ENCODE peak calls at places on chromosomes 3 and 15, in eight cellular contexts. One of them, this sample, is unnamed.
A peak's percentile ranks its signal among the peaks of the same experiment; 100 is the strongest.

GRCh38 chr3:53753518-53754183 is 92.6 kb downstream of the CHDH start:
- DNase-seq in HCT116: no peak
- DNase-seq in neural crest cell: no peak
- DNase-seq in cardiac muscle cell: no peak
- DNase-seq in dorsolateral prefrontal cortex: no peak
- DNase-seq in fibroblast of lung: no peak
- DNase-seq in ovary: no peak
- DNase-seq in mucosa of descending colon: no peak
- DNase-seq in this sample: no peak

GRCh38 chr15:39040861-39041260 is 476.2 kb upstream of the RASGRP1 start:
- DNase-seq in HCT116: no peak
- DNase-seq in neural crest cell: no peak
- DNase-seq in cardiac muscle cell: no peak
- DNase-seq in dorsolateral prefrontal cortex: no peak
- DNase-seq in fibroblast of lung: no peak
- DNase-seq in ovary: no peak
- DNase-seq in mucosa of descending colon: no peak
- DNase-seq in this sample: no peak

GRCh38 chr3:194872669-194872977 is 186.9 kb downstream of the FAM43A start:
- DNase-seq in HCT116: peak; percentile 10
- DNase-seq in neural crest cell: no peak
- DNase-seq in cardiac muscle cell: no peak
- DNase-seq in dorsolateral prefrontal cortex: no peak
- DNase-seq in fibroblast of lung: no peak
- DNase-seq in ovary: no peak
- DNase-seq in mucosa of descending colon: no peak
- DNase-seq in this sample: no peak

GRCh38 chr3:124886168-124887051 is 755 bp downstream of the ITGB5 start:
- DNase-seq in HCT116: no peak
- DNase-seq in neural crest cell: peak; percentile 49
- DNase-seq in cardiac muscle cell: peak; percentile 67
- DNase-seq in dorsolateral prefrontal cortex: no peak
- DNase-seq in fibroblast of lung: peak; percentile 38
- DNase-seq in ovary: peak; percentile 51
- DNase-seq in mucosa of descending colon: peak; percentile 82
- DNase-seq in this sample: no peak

GRCh38 chr15:73851679-73852078 is 21.7 kb upstream of the TBC1D21 start:
- DNase-seq in HCT116: peak; percentile 22
- DNase-seq in neural crest cell: peak; percentile 69
- DNase-seq in cardiac muscle cell: peak; percentile 88
- DNase-seq in dorsolateral prefrontal cortex: no peak
- DNase-seq in fibroblast of lung: peak; percentile 69
- DNase-seq in ovary: peak; percentile 52
- DNase-seq in mucosa of descending colon: peak; percentile 29
- DNase-seq in this sample: peak; percentile 5

GRCh38 chr3:38003371-38003816 is 12.8 kb downstream of the VILL start:
- DNase-seq in HCT116: no peak
- DNase-seq in neural crest cell: peak; percentile 87
- DNase-seq in cardiac muscle cell: peak; percentile 76
- DNase-seq in dorsolateral prefrontal cortex: peak; percentile 85
- DNase-seq in fibroblast of lung: peak; percentile 28
- DNase-seq in ovary: peak; percentile 72
- DNase-seq in mucosa of descending colon: peak; percentile 87
- DNase-seq in this sample: no peak

GRCh38 chr3:71521940-71522876 is 61.3 kb downstream of the FOXP1 start:
- DNase-seq in HCT116: no peak
- DNase-seq in neural crest cell: no peak
- DNase-seq in cardiac muscle cell: no peak
- DNase-seq in dorsolateral prefrontal cortex: no peak
- DNase-seq in fibroblast of lung: no peak
- DNase-seq in ovary: no peak
- DNase-seq in mucosa of descending colon: no peak
- DNase-seq in this sample: no peak

GRCh38 chr3:177725165-177725564 is 527.9 kb upstream of the TBL1XR1 start:
- DNase-seq in HCT116: no peak
- DNase-seq in neural crest cell: no peak
- DNase-seq in cardiac muscle cell: no peak
- DNase-seq in dorsolateral prefrontal cortex: no peak
- DNase-seq in fibroblast of lung: no peak
- DNase-seq in ovary: no peak
- DNase-seq in mucosa of descending colon: no peak
- DNase-seq in this sample: no peak

GRCh38 chr15:92808611-92809063 is 91.5 kb upstream of the CHD2 start:
- DNase-seq in HCT116: no peak
- DNase-seq in neural crest cell: no peak
- DNase-seq in cardiac muscle cell: peak; percentile 43
- DNase-seq in dorsolateral prefrontal cortex: no peak
- DNase-seq in fibroblast of lung: peak; percentile 54
- DNase-seq in ovary: peak; percentile 71
- DNase-seq in mucosa of descending colon: peak; percentile 77
- DNase-seq in this sample: no peak

GRCh38 chr3:126986001-126986400 is 3.1 kb downstream of the PLXNA1 start:
- DNase-seq in HCT116: no peak
- DNase-seq in neural crest cell: no peak
- DNase-seq in cardiac muscle cell: no peak
- DNase-seq in dorsolateral prefrontal cortex: no peak
- DNase-seq in fibroblast of lung: no peak
- DNase-seq in ovary: no peak
- DNase-seq in mucosa of descending colon: no peak
- DNase-seq in this sample: no peak

GRCh38 chr3:43369404-43370345 is 83.3 kb downstream of the SNRK start:
- DNase-seq in HCT116: no peak
- DNase-seq in neural crest cell: no peak
- DNase-seq in cardiac muscle cell: no peak
- DNase-seq in dorsolateral prefrontal cortex: no peak
- DNase-seq in fibroblast of lung: no peak
- DNase-seq in ovary: no peak
- DNase-seq in mucosa of descending colon: no peak
- DNase-seq in this sample: no peak

GRCh38 chr3:116423945-116424344 is 21.3 kb downstream of the LSAMP start:
- DNase-seq in HCT116: no peak
- DNase-seq in neural crest cell: no peak
- DNase-seq in cardiac muscle cell: no peak
- DNase-seq in dorsolateral prefrontal cortex: no peak
- DNase-seq in fibroblast of lung: peak; percentile 14
- DNase-seq in ovary: no peak
- DNase-seq in mucosa of descending colon: no peak
- DNase-seq in this sample: no peak

GRCh38 chr15:96153938-96154337 is 176.6 kb upstream of the NR2F2 start:
- DNase-seq in HCT116: no peak
- DNase-seq in neural crest cell: no peak
- DNase-seq in cardiac muscle cell: no peak
- DNase-seq in dorsolateral prefrontal cortex: no peak
- DNase-seq in fibroblast of lung: no peak
- DNase-seq in ovary: no peak
- DNase-seq in mucosa of descending colon: no peak
- DNase-seq in this sample: no peak

GRCh38 chr3:153130312-153130977 is 31.6 kb upstream of the RAP2B start:
- DNase-seq in HCT116: peak; percentile 57
- DNase-seq in neural crest cell: no peak
- DNase-seq in cardiac muscle cell: no peak
- DNase-seq in dorsolateral prefrontal cortex: no peak
- DNase-seq in fibroblast of lung: peak; percentile 66
- DNase-seq in ovary: no peak
- DNase-seq in mucosa of descending colon: no peak
- DNase-seq in this sample: no peak

GRCh38 chr3:12224181-12225147 is 64.4 kb upstream of the PPARG start:
- DNase-seq in HCT116: no peak
- DNase-seq in neural crest cell: no peak
- DNase-seq in cardiac muscle cell: no peak
- DNase-seq in dorsolateral prefrontal cortex: peak; percentile 35
- DNase-seq in fibroblast of lung: peak; percentile 96
- DNase-seq in ovary: no peak
- DNase-seq in mucosa of descending colon: peak; percentile 82
- DNase-seq in this sample: no peak

GRCh38 chr15:59208850-59209249 is 2.2 kb downstream of the LDHAL6B start:
- DNase-seq in HCT116: no peak
- DNase-seq in neural crest cell: no peak
- DNase-seq in cardiac muscle cell: no peak
- DNase-seq in dorsolateral prefrontal cortex: no peak
- DNase-seq in fibroblast of lung: no peak
- DNase-seq in ovary: no peak
- DNase-seq in mucosa of descending colon: no peak
- DNase-seq in this sample: no peak
- TF ChIP-seq CTCF in HCT116: no peak
- TF ChIP-seq CTCF in neural crest cell: no peak
- TF ChIP-seq CTCF in cardiac muscle cell: no peak
- TF ChIP-seq CTCF in dorsolateral prefrontal cortex: no peak
- TF ChIP-seq CTCF in fibroblast of lung: no peak
- TF ChIP-seq CTCF in ovary: no peak
- TF ChIP-seq CTCF in mucosa of descending colon: no peak
- TF ChIP-seq CTCF in this sample: no peak

GRCh38 chr3:70064194-70064787 is 64.8 kb downstream of the SAMMSON start:
- DNase-seq in HCT116: peak; percentile 4
- DNase-seq in neural crest cell: peak; percentile 54
- DNase-seq in cardiac muscle cell: peak; percentile 51
- DNase-seq in dorsolateral prefrontal cortex: peak; percentile 20
- DNase-seq in fibroblast of lung: peak; percentile 66
- DNase-seq in ovary: no peak
- DNase-seq in mucosa of descending colon: no peak
- DNase-seq in this sample: peak; percentile 3
- TF ChIP-seq CTCF in HCT116: peak; percentile 11
- TF ChIP-seq CTCF in neural crest cell: peak; percentile 83
- TF ChIP-seq CTCF in cardiac muscle cell: peak; percentile 60
- TF ChIP-seq CTCF in dorsolateral prefrontal cortex: peak; percentile 68
- TF ChIP-seq CTCF in fibroblast of lung: peak; percentile 63
- TF ChIP-seq CTCF in ovary: peak; percentile 45
- TF ChIP-seq CTCF in mucosa of descending colon: peak; percentile 11
- TF ChIP-seq CTCF in this sample: peak; percentile 64

DNA sequence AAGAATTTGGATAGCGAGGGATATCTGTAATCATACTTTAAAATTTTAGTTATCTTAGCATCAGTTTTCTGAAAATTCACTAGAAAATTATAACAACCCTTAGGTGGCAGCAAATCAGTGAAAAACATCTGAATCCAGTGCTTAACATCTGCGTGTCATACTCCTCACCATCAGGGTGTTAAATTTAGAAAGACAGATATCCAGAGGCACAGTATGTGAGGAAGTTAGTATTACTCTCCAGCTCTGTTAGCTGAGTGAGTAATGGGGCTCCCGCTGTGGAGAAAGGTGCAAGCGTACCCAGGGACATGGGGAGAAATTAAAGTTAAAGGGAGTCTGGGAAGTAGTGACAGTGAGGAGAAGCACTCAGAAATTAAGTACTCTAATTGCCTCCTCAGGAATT is 50.9 kb downstream of the CEP63 start:
- DNase-seq in HCT116: no peak
- DNase-seq in neural crest cell: no peak
- DNase-seq in cardiac muscle cell: no peak
- DNase-seq in dorsolateral prefrontal cortex: no peak
- DNase-seq in fibroblast of lung: no peak
- DNase-seq in ovary: no peak
- DNase-seq in mucosa of descending colon: no peak
- DNase-seq in this sample: no peak
- TF ChIP-seq CTCF in HCT116: no peak
- TF ChIP-seq CTCF in neural crest cell: no peak
- TF ChIP-seq CTCF in cardiac muscle cell: no peak
- TF ChIP-seq CTCF in dorsolateral prefrontal cortex: no peak
- TF ChIP-seq CTCF in fibroblast of lung: no peak
- TF ChIP-seq CTCF in ovary: no peak
- TF ChIP-seq CTCF in mucosa of descending colon: no peak
- TF ChIP-seq CTCF in this sample: no peak

GRCh38 chr3:17995769-17996168 is 253.3 kb upstream of the TBC1D5 start:
- DNase-seq in HCT116: no peak
- DNase-seq in neural crest cell: no peak
- DNase-seq in cardiac muscle cell: no peak
- DNase-seq in dorsolateral prefrontal cortex: no peak
- DNase-seq in fibroblast of lung: no peak
- DNase-seq in ovary: no peak
- DNase-seq in mucosa of descending colon: no peak
- DNase-seq in this sample: no peak
- TF ChIP-seq CTCF in HCT116: no peak
- TF ChIP-seq CTCF in neural crest cell: no peak
- TF ChIP-seq CTCF in cardiac muscle cell: no peak
- TF ChIP-seq CTCF in dorsolateral prefrontal cortex: no peak
- TF ChIP-seq CTCF in fibroblast of lung: no peak
- TF ChIP-seq CTCF in ovary: no peak
- TF ChIP-seq CTCF in mucosa of descending colon: no peak
- TF ChIP-seq CTCF in this sample: no peak

GRCh38 chr15:66154581-66154980 is 99.0 kb downstream of the MEGF11 start:
- DNase-seq in HCT116: no peak
- DNase-seq in neural crest cell: no peak
- DNase-seq in cardiac muscle cell: no peak
- DNase-seq in dorsolateral prefrontal cortex: no peak
- DNase-seq in fibroblast of lung: no peak
- DNase-seq in ovary: no peak
- DNase-seq in mucosa of descending colon: no peak
- DNase-seq in this sample: no peak
- TF ChIP-seq CTCF in HCT116: no peak
- TF ChIP-seq CTCF in neural crest cell: no peak
- TF ChIP-seq CTCF in cardiac muscle cell: no peak
- TF ChIP-seq CTCF in dorsolateral prefrontal cortex: no peak
- TF ChIP-seq CTCF in fibroblast of lung: no peak
- TF ChIP-seq CTCF in ovary: no peak
- TF ChIP-seq CTCF in mucosa of descending colon: no peak
- TF ChIP-seq CTCF in this sample: no peak

GRCh38 chr3:45546636-45547201 is 47.8 kb upstream of the LIMD1 start:
- DNase-seq in HCT116: peak; percentile 13
- DNase-seq in neural crest cell: peak; percentile 25
- DNase-seq in cardiac muscle cell: peak; percentile 54
- DNase-seq in dorsolateral prefrontal cortex: peak; percentile 52
- DNase-seq in fibroblast of lung: no peak
- DNase-seq in ovary: no peak
- DNase-seq in mucosa of descending colon: no peak
- DNase-seq in this sample: no peak
- TF ChIP-seq CTCF in HCT116: peak; percentile 49
- TF ChIP-seq CTCF in neural crest cell: peak; percentile 45
- TF ChIP-seq CTCF in cardiac muscle cell: peak; percentile 50
- TF ChIP-seq CTCF in dorsolateral prefrontal cortex: peak; percentile 30
- TF ChIP-seq CTCF in fibroblast of lung: peak; percentile 28
- TF ChIP-seq CTCF in ovary: no peak
- TF ChIP-seq CTCF in mucosa of descending colon: no peak
- TF ChIP-seq CTCF in this sample: peak; percentile 34

DNA sequence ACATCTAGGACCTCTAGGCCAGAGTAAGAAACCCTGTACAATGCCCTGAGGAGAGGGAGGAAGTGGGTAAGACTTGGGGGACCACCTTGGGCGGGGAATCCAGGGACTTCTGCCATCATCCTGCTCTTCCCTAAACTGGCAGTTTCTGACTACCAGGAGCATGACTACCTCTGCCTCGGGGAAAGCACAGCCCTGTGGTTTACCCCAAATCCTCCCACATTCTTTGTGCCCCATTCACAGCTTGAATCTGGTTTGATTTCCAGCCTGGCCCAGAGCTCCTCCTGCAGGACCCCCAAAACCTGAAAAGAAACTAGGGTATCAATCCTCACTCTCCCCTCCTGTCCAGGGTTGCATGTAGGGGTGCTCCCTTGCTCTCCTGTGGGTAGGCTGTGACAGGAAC is 4.7 kb downstream of the C3orf18 start:
- DNase-seq in HCT116: no peak
- DNase-seq in neural crest cell: no peak
- DNase-seq in cardiac muscle cell: no peak
- DNase-seq in dorsolateral prefrontal cortex: no peak
- DNase-seq in fibroblast of lung: no peak
- DNase-seq in ovary: no peak
- DNase-seq in mucosa of descending colon: no peak
- DNase-seq in this sample: no peak
- TF ChIP-seq CTCF in HCT116: no peak
- TF ChIP-seq CTCF in neural crest cell: no peak
- TF ChIP-seq CTCF in cardiac muscle cell: no peak
- TF ChIP-seq CTCF in dorsolateral prefrontal cortex: no peak
- TF ChIP-seq CTCF in fibroblast of lung: no peak
- TF ChIP-seq CTCF in ovary: no peak
- TF ChIP-seq CTCF in mucosa of descending colon: no peak
- TF ChIP-seq CTCF in this sample: peak; percentile 14

This sample was measured in AG09319.